ENCODE peak calls at places on chromosomes 7 and 10, in eight cellular contexts. O is GM20000, B is SK-N-DZ, Z is OCI-LY7, C is activated T-cell treated with anti-CD3 and anti-CD28 coated beads for 24 hours, F is HFF-Myc, W is AG04450, R is nucleus accumbens. P is an unnamed sample.

GRCh38 chr7:151374726-151375125 is 33.1 kb downstream of the NUB1 start:
- DNase-seq in B (no peak), F (no peak), W (no peak), C (no peak), O (no peak), Z (no peak), R (no peak), P (no peak)

GRCh38 chr10:4459531-4459930 is 366.5 kb upstream of the AKR1E2 start:
- DNase-seq in W (no peak), R (no peak), F (no peak), Z (no peak), O (no peak), B (no peak), C (no peak), P (no peak)

GRCh38 chr10:110803830-110804338 is 67.8 kb upstream of the PDCD4 start:
- DNase-seq in W (no peak), B (peak; percentile 81), C (peak; percentile 19), F (no peak), O (peak; percentile 61), Z (peak; percentile 74), R (no peak), P (peak; percentile 47)

GRCh38 chr7:68313806-68314205 is 1284.5 kb upstream of the AUTS2 start:
- DNase-seq in Z (no peak), C (no peak), R (no peak), B (no peak), O (no peak), W (no peak), F (no peak), P (no peak)

GRCh38 chr7:45865594-45866410 is 7.1 kb downstream of the CCDC201 start:
- DNase-seq in R (no peak), B (no peak), O (no peak), F (no peak), C (no peak), Z (no peak), W (no peak), P (no peak)

GRCh38 chr7:146175716-146176115 is 59.1 kb downstream of the CNTNAP2 start:
- DNase-seq in R (no peak), O (no peak), Z (no peak), W (no peak), C (no peak), F (no peak), B (no peak), P (no peak)

GRCh38 chr10:12419279-12419847 is 70.0 kb downstream of the CAMK1D start:
- DNase-seq in O (no peak), W (peak; percentile 93), F (peak; percentile 66), Z (no peak), R (no peak), B (no peak), C (peak; percentile 67), P (no peak)

GRCh38 chr7:130441408-130441854 is 615 bp upstream of the CEP41 start:
- DNase-seq in C (no peak), B (peak; percentile 38), O (no peak), Z (peak; percentile 10), F (no peak), R (no peak), W (no peak), P (no peak)

GRCh38 chr7:46478046-46478445 is 557.0 kb upstream of the IGFBP3 start:
- DNase-seq in B (no peak), O (no peak), F (peak; percentile 67), W (no peak), Z (no peak), R (no peak), C (no peak), P (no peak)

GRCh38 chr10:5645375-5645774 is 21.0 kb downstream of the ASB13 start:
- DNase-seq in R (no peak), O (peak; percentile 59), C (no peak), W (no peak), B (no peak), Z (peak; percentile 83), F (no peak), P (no peak)

P was measured in GM12878.